ENCODE peak calls at places on chromosomes 2 and 18, in five cellular contexts. One of them, this sample, is unnamed.

GRCh38 chr2:224319756-224320155 is 82.2 kb downstream of the FAM124B start:
- DNase-seq in ovary: no peak
- DNase-seq in A549: no peak
- DNase-seq in uterus: no peak
- DNase-seq in brain microvascular endothelial cell: no peak
- DNase-seq in this sample: no peak

GRCh38 chr2:165876269-165876668 is 77.3 kb downstream of the TTC21B start:
- DNase-seq in uterus: no peak
- DNase-seq in A549: no peak
- DNase-seq in ovary: no peak
- DNase-seq in brain microvascular endothelial cell: no peak
- DNase-seq in this sample: no peak

GRCh38 chr2:12835733-12836132 is 119.0 kb downstream of the TRIB2 start:
- DNase-seq in A549: no peak
- DNase-seq in ovary: no peak
- DNase-seq in brain microvascular endothelial cell: no peak
- DNase-seq in uterus: no peak
- DNase-seq in this sample: no peak

GRCh38 chr2:168897449-168897848 is 3.6 kb upstream of the G6PC2 start:
- DNase-seq in brain microvascular endothelial cell: no peak
- DNase-seq in A549: no peak
- DNase-seq in uterus: no peak
- DNase-seq in ovary: no peak
- DNase-seq in this sample: no peak

GRCh38 chr18:68662779-68663178 is 52.1 kb downstream of the TMX3 start:
- DNase-seq in brain microvascular endothelial cell: peak; percentile 25
- DNase-seq in A549: no peak
- DNase-seq in uterus: no peak
- DNase-seq in ovary: no peak
- DNase-seq in this sample: no peak

GRCh38 chr2:37837576-37838335 is 87.3 kb upstream of the RMDN2 start:
- DNase-seq in A549: no peak
- DNase-seq in ovary: no peak
- DNase-seq in uterus: peak; percentile 97
- DNase-seq in brain microvascular endothelial cell: no peak
- DNase-seq in this sample: no peak

GRCh38 chr18:64100136-64100922 is 48.6 kb downstream of the LINC00305 start:
- DNase-seq in ovary: no peak
- DNase-seq in uterus: no peak
- DNase-seq in A549: no peak
- DNase-seq in brain microvascular endothelial cell: no peak
- DNase-seq in this sample: no peak

GRCh38 chr2:191677091-191677645 is 768 bp upstream of the NABP1 start:
- DNase-seq in brain microvascular endothelial cell: peak; percentile 91
- DNase-seq in A549: peak; percentile 41
- DNase-seq in uterus: peak; percentile 56
- DNase-seq in ovary: no peak
- DNase-seq in this sample: no peak

GRCh38 chr2:120552800-120553471 is 182.7 kb upstream of the GLI2 start:
- DNase-seq in brain microvascular endothelial cell: peak; percentile 56
- DNase-seq in uterus: peak; percentile 77
- DNase-seq in ovary: peak; percentile 80
- DNase-seq in A549: peak; percentile 87
- DNase-seq in this sample: no peak

GRCh38 chr2:48108455-48108854 is 202.2 kb upstream of the FBXO11 start:
- DNase-seq in brain microvascular endothelial cell: no peak
- DNase-seq in uterus: no peak
- DNase-seq in A549: no peak
- DNase-seq in ovary: no peak
- DNase-seq in this sample: no peak

GRCh38 chr2:128451636-128452411 is 133.2 kb upstream of the HS6ST1 start:
- DNase-seq in A549: no peak
- DNase-seq in brain microvascular endothelial cell: no peak
- DNase-seq in ovary: no peak
- DNase-seq in uterus: peak; percentile 4
- DNase-seq in this sample: no peak

GRCh38 chr2:73946215-73946614 is 19.5 kb downstream of the DGUOK start:
- DNase-seq in A549: no peak
- DNase-seq in brain microvascular endothelial cell: no peak
- DNase-seq in uterus: no peak
- DNase-seq in ovary: no peak
- DNase-seq in this sample: no peak

GRCh38 chr2:8670580-8670979 is 11.3 kb upstream of the ID2 start:
- DNase-seq in uterus: no peak
- DNase-seq in ovary: no peak
- DNase-seq in A549: no peak
- DNase-seq in brain microvascular endothelial cell: no peak
- DNase-seq in this sample: no peak

DNA sequence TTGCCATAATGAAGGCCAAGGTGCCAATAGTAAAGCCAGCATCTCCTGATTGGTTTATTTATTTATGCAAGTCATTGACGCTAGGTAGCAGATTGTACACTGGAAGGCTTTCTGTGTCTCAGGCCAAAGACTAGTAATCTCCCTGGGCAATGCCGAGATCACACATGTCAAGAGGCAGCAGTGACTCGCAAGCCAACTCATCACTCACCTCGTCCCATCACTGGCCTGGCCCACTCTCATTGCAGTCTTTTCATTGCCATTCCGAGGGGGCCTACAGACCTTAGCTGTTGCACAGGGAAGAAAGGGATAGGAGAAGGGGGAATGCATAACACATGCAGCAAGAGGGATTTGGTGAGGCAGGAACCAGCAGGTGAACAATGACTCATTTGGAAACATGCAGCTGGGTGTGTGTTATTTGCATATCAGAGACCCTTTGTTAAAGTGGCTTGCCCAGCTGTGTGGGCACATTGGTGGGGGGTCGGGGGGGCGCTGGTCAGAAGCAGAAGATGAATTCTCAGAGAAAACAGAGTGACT is 448.7 kb upstream of the HNRNPA3 start:
- DNase-seq in ovary: no peak
- DNase-seq in uterus: no peak
- DNase-seq in brain microvascular endothelial cell: no peak
- DNase-seq in A549: no peak
- DNase-seq in this sample: no peak
- H3K4me3 ChIP-seq in ovary: no peak overlapping the region
- H3K4me3 ChIP-seq in uterus: no peak overlapping the region
- H3K4me3 ChIP-seq in brain microvascular endothelial cell: no peak overlapping the region
- H3K4me3 ChIP-seq in A549: no peak overlapping the region
- H3K4me3 ChIP-seq in this sample: no peak overlapping the region

DNA sequence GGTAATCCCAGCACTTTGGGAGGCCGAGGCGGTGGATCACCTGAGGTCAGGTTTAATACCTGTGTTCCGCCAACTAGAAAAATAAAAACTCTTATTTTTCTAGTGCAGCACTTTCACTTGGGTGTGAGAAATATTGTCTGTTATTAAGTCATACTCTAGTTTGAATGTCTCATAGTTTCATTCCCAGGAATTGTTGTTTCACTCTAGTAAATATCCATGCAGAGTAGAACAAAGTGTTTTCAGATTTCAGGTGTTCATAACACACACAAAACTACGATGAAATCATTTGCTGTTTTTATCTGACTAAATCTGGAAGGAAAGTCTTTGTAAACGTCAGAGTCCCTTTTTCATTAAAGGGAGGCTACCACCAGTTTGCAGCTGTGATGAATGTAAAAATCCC is 3.9 kb downstream of the FAM117B start:
- DNase-seq in ovary: no peak
- DNase-seq in uterus: no peak
- DNase-seq in brain microvascular endothelial cell: no peak
- DNase-seq in A549: no peak
- DNase-seq in this sample: no peak
- H3K27ac ChIP-seq in ovary: no peak overlapping the region
- H3K27ac ChIP-seq in uterus: no peak overlapping the region
- H3K27ac ChIP-seq in brain microvascular endothelial cell: no peak overlapping the region
- H3K27ac ChIP-seq in A549: no peak overlapping the region
- H3K27ac ChIP-seq in this sample: no peak overlapping the region

GRCh38 chr18:58046794-58047555 is 2.9 kb downstream of the NEDD4L start:
- DNase-seq in ovary: no peak
- DNase-seq in brain microvascular endothelial cell: no peak
- DNase-seq in A549: no peak
- DNase-seq in uterus: no peak
- DNase-seq in this sample: no peak

GRCh38 chr18:58047556-58047882 is 3.5 kb downstream of the NEDD4L start:
- DNase-seq in brain microvascular endothelial cell: no peak
- DNase-seq in ovary: no peak
- DNase-seq in A549: no peak
- DNase-seq in uterus: no peak
- DNase-seq in this sample: no peak

GRCh38 chr18:58044370-58045264 is 591 bp downstream of the NEDD4L start:
- DNase-seq in uterus: peak; percentile 29
- DNase-seq in brain microvascular endothelial cell: no peak
- DNase-seq in A549: peak; percentile 32
- DNase-seq in ovary: peak; percentile 54
- DNase-seq in this sample: peak; percentile 65

GRCh38 chr18:58045265-58046086 is 1.4 kb downstream of the NEDD4L start:
- DNase-seq in brain microvascular endothelial cell: no peak
- DNase-seq in ovary: peak; percentile 48
- DNase-seq in A549: no peak
- DNase-seq in uterus: peak; percentile 20
- DNase-seq in this sample: peak; percentile 34

GRCh38 chr18:58046087-58046793 is 2.2 kb downstream of the NEDD4L start:
- DNase-seq in uterus: no peak
- DNase-seq in brain microvascular endothelial cell: no peak
- DNase-seq in ovary: no peak
- DNase-seq in A549: no peak
- DNase-seq in this sample: no peak
- H3K4me3 ChIP-seq in uterus: peak overlapping the region; percentile 43
- H3K4me3 ChIP-seq in brain microvascular endothelial cell: peak overlapping the region; percentile 72
- H3K4me3 ChIP-seq in ovary: peak overlapping the region; percentile 80
- H3K4me3 ChIP-seq in A549: peak overlapping the region; percentile 86
- H3K4me3 ChIP-seq in this sample: peak overlapping the region; percentile 78

DNA sequence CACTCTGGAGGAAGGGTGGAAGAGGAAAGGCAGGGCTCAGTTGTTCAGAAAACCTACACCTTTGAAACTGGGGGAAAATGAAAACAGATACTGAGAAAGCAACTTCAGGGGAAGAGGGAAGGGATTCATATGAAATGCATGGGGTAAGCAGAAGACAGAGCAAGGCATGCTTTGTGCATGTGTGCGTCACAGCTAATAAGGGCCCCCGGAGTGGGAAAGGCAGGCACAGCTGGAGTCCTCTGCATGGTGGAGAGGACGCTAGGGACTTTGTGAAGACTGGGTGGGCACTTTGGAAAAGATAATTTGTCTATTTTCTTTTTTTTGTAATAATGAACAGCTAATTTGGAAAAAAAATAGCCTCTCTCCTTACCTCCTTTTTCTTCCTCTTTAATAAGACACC is 476.9 kb upstream of the CELF4 start:
- DNase-seq in uterus: no peak
- DNase-seq in A549: no peak
- DNase-seq in ovary: no peak
- DNase-seq in brain microvascular endothelial cell: no peak
- DNase-seq in this sample: no peak
- H3K27ac ChIP-seq in uterus: no peak overlapping the region
- H3K27ac ChIP-seq in A549: no peak overlapping the region
- H3K27ac ChIP-seq in ovary: no peak overlapping the region
- H3K27ac ChIP-seq in brain microvascular endothelial cell: no peak overlapping the region
- H3K27ac ChIP-seq in this sample: no peak overlapping the region

GRCh38 chr2:68362069-68362468 is 3.0 kb upstream of the PLEK start:
- DNase-seq in uterus: peak; percentile 63
- DNase-seq in ovary: peak; percentile 79
- DNase-seq in A549: peak; percentile 65
- DNase-seq in brain microvascular endothelial cell: peak; percentile 32
- DNase-seq in this sample: no peak
- H3K4me3 ChIP-seq in uterus: no peak overlapping the region
- H3K4me3 ChIP-seq in ovary: no peak overlapping the region
- H3K4me3 ChIP-seq in A549: no peak overlapping the region
- H3K4me3 ChIP-seq in brain microvascular endothelial cell: no peak overlapping the region
- H3K4me3 ChIP-seq in this sample: peak overlapping the region; percentile 28

GRCh38 chr2:112690853-112691390 is 29.9 kb upstream of the NT5DC4 start:
- DNase-seq in ovary: no peak
- DNase-seq in uterus: peak; percentile 29
- DNase-seq in A549: peak; percentile 48
- DNase-seq in brain microvascular endothelial cell: peak; percentile 50
- DNase-seq in this sample: peak; percentile 66
- H3K27ac ChIP-seq in ovary: no peak overlapping the region
- H3K27ac ChIP-seq in uterus: no peak overlapping the region
- H3K27ac ChIP-seq in A549: peak overlapping the region; percentile 94
- H3K27ac ChIP-seq in brain microvascular endothelial cell: peak overlapping the region; percentile 26
- H3K27ac ChIP-seq in this sample: peak overlapping the region; percentile 26

GRCh38 chr2:112626604-112627059 is 19.1 kb upstream of the SLC20A1 start:
- DNase-seq in ovary: peak; percentile 60
- DNase-seq in brain microvascular endothelial cell: no peak
- DNase-seq in A549: peak; percentile 64
- DNase-seq in uterus: peak; percentile 44
- DNase-seq in this sample: peak; percentile 76
- H3K4me3 ChIP-seq in ovary: no peak overlapping the region
- H3K4me3 ChIP-seq in brain microvascular endothelial cell: peak overlapping the region; percentile 10
- H3K4me3 ChIP-seq in A549: peak overlapping the region; percentile 15
- H3K4me3 ChIP-seq in uterus: no peak overlapping the region
- H3K4me3 ChIP-seq in this sample: peak overlapping the region; percentile 37

GRCh38 chr2:158191076-158191566 is 89.4 kb downstream of the UPP2 start:
- DNase-seq in uterus: no peak
- DNase-seq in brain microvascular endothelial cell: peak; percentile 20
- DNase-seq in A549: no peak
- DNase-seq in ovary: no peak
- DNase-seq in this sample: no peak
- H3K27ac ChIP-seq in uterus: peak overlapping the region; percentile 44
- H3K27ac ChIP-seq in brain microvascular endothelial cell: peak overlapping the region; percentile 45
- H3K27ac ChIP-seq in A549: no peak overlapping the region
- H3K27ac ChIP-seq in ovary: no peak overlapping the region
- H3K27ac ChIP-seq in this sample: no peak overlapping the region

GRCh38 chr2:161557538-161557937 is 66.7 kb upstream of the SLC4A10 start:
- DNase-seq in ovary: no peak
- DNase-seq in A549: no peak
- DNase-seq in brain microvascular endothelial cell: no peak
- DNase-seq in uterus: no peak
- DNase-seq in this sample: no peak

GRCh38 chr2:161552015-161552414 is 72.2 kb upstream of the SLC4A10 start:
- DNase-seq in uterus: no peak
- DNase-seq in brain microvascular endothelial cell: no peak
- DNase-seq in ovary: no peak
- DNase-seq in A549: no peak
- DNase-seq in this sample: no peak

GRCh38 chr2:161556440-161556839 is 67.8 kb upstream of the SLC4A10 start:
- DNase-seq in brain microvascular endothelial cell: no peak
- DNase-seq in A549: no peak
- DNase-seq in ovary: no peak
- DNase-seq in uterus: no peak
- DNase-seq in this sample: no peak

GRCh38 chr2:161555826-161556225 is 68.4 kb upstream of the SLC4A10 start:
- DNase-seq in brain microvascular endothelial cell: no peak
- DNase-seq in A549: no peak
- DNase-seq in ovary: no peak
- DNase-seq in uterus: no peak
- DNase-seq in this sample: no peak
- H3K4me3 ChIP-seq in brain microvascular endothelial cell: no peak overlapping the region
- H3K4me3 ChIP-seq in A549: no peak overlapping the region
- H3K4me3 ChIP-seq in ovary: no peak overlapping the region
- H3K4me3 ChIP-seq in uterus: no peak overlapping the region
- H3K4me3 ChIP-seq in this sample: no peak overlapping the region

This sample was measured in dorsolateral prefrontal cortex.